ENCODE peak calls at places on chromosomes 12 and 14, in seven cellular contexts. F, K, N, X, I, S and V are unnamed samples.
A peak's percentile ranks its signal among the peaks of the same experiment; 100 is the strongest.

GRCh38 chr14:102824832-102825231 is 47.6 kb downstream of the TRAF3 start:
- DNase-seq in N (peak; percentile 48), I (no peak), F (peak; percentile 13), S (no peak), K (no peak), X (no peak), V (no peak)

GRCh38 chr14:24885410-24885913 is 164.5 kb downstream of the STXBP6 start:
- DNase-seq in N (no peak), S (no peak), X (no peak), I (no peak), F (no peak), K (no peak), V (no peak)

GRCh38 chr12:105995986-105996385 is 142.8 kb downstream of the NUAK1 start:
- DNase-seq in N (no peak), X (no peak), S (no peak), F (no peak), I (no peak), K (no peak), V (no peak)

GRCh38 chr14:101666264-101666663 is 95.2 kb upstream of the PPP2R5C start:
- DNase-seq in K (no peak), N (no peak), S (no peak), I (no peak), F (no peak), X (no peak), V (no peak)

GRCh38 chr12:92155733-92156132 is 10.1 kb upstream of the BTG1 start:
- DNase-seq in X (no peak), S (no peak), N (no peak), K (no peak), I (no peak), F (no peak), V (no peak)

GRCh38 chr12:68224613-68225285 is 861 bp downstream of the IL26 start:
- DNase-seq in S (no peak), K (no peak), X (no peak), I (no peak), F (no peak), N (no peak), V (no peak)

GRCh38 chr12:60071759-60072191 is 475.9 kb downstream of the SLC16A7 start:
- DNase-seq in S (no peak), X (no peak), N (no peak), K (no peak), F (no peak), I (no peak), V (no peak)

GRCh38 chr14:55297611-55298323 is 26.5 kb downstream of the FBXO34 start:
- DNase-seq in I (no peak), X (no peak), N (no peak), F (peak; percentile 42), S (no peak), K (peak; percentile 56), V (no peak)

GRCh38 chr14:94341654-94342333 is 18.7 kb upstream of the SERPINA6 start:
- DNase-seq in X (no peak), F (no peak), S (peak; percentile 39), I (no peak), N (no peak), K (no peak), V (no peak)

GRCh38 chr14:67510836-67511235 is 22.3 kb upstream of the PLEKHH1 start:
- DNase-seq in I (no peak), K (no peak), X (no peak), S (no peak), F (no peak), N (no peak), V (no peak)

GRCh38 chr14:65961004-65961403 is 525.2 kb upstream of the CCDC196 start:
- DNase-seq in S (peak; percentile 62), I (no peak), K (peak; percentile 39), X (no peak), F (peak; percentile 54), N (peak; percentile 36), V (peak; percentile 76)

GRCh38 chr12:65993173-65993572 is 137.4 kb downstream of the LLPH start:
- DNase-seq in K (no peak), N (no peak), F (no peak), I (no peak), S (no peak), X (no peak), V (no peak)

GRCh38 chr12:122096591-122097149 is 18.1 kb downstream of the MLXIP start:
- DNase-seq in S (no peak), N (no peak), K (peak; percentile 33), I (no peak), F (no peak), X (peak; percentile 65), V (peak; percentile 52)

GRCh38 chr12:23536293-23536692 is 413.2 kb downstream of the SOX5 start:
- DNase-seq in S (no peak), X (no peak), I (no peak), K (no peak), F (no peak), N (no peak), V (no peak)

GRCh38 chr12:111201495-111202236 is 167.2 kb downstream of the PHETA1 start:
- DNase-seq in S (no peak), F (no peak), X (no peak), N (no peak), I (no peak), K (no peak), V (no peak)

GRCh38 chr12:54993181-54993835 is 8.7 kb upstream of the TESPA1 start:
- DNase-seq in I (peak; percentile 73), N (peak; percentile 40), S (peak; percentile 77), K (peak; percentile 54), F (peak; percentile 75), X (no peak), V (peak; percentile 87)

GRCh38 chr12:38886064-38886463 is 19.3 kb downstream of the CPNE8 start:
- DNase-seq in I (no peak), X (no peak), N (no peak), F (peak; percentile 76), S (no peak), K (peak; percentile 32), V (peak; percentile 39)

DNA sequence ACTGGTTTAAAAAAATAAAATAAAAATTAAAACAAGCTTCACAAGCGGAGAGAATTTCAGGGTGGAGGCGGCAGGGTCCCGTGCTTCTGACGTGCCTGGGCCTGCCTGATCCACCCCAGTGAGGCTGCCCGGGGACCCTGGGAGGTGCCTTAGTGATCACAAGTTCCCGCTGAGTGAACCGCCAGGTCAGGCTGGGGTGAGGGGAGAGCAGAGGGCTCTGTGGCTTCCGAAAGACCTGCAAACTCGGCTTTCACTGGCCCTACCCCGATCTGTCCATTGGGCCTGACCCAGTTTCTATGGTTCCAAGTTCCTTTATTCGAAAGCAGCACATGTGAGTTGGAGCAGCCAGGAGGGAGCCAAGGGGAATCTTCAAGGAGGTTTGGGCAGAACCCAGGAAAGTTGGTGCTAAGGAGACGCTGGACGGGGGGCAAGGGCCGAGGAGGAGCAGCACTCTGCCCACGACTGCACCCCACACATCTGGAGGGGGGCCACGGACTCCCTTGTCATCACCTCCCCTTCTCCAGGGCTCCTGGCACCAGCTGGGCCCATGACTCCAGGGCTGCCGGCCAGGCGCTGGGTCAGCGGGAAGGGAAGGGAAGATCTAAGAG is 12.9 kb downstream of the MMP14 start:
- DNase-seq in K (no peak), X (peak; percentile 92), F (no peak), S (no peak), N (no peak), I (peak; percentile 75), V (no peak)
- TF ChIP-seq POLR2A in K (no peak), X (no peak), F (no peak), S (no peak), N (no peak), I (no peak), V (no peak)

DNA sequence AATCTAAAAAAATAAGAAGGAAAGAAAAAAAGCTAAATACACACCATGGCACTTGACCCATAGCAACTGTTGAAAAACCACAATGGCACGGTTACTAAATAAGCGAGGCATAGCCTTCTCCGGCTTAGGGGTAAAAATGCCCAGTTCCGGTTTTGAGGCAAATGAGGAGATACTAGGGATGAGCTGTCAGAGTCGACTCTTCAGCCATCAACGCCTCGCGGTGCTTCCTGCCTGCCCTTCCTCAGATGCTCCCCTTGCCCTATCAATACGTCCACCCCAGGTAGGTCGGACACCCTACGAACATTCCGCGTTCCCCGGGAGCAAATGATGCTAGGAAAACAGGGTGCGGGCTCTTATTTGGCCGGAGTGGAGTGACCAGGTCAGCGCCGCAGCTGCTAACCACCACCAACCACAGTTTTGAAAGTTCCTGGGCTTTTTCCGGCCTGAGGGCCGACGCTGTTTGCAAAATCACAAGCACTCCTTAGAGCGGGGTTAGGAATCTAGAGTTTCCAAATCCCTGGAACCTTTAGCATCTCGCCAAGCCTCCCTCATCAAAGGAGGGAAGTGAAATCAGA is 1.2 kb downstream of the SRSF9 start:
- DNase-seq in K (peak; percentile 43), X (peak; percentile 68), F (peak; percentile 55), I (peak; percentile 12), N (peak; percentile 38), S (peak; percentile 88), V (peak; percentile 65)
- TF ChIP-seq POLR2A in K (no peak), X (no peak), F (no peak), I (no peak), N (peak; percentile 24), S (no peak), V (no peak)

GRCh38 chr14:75535164-75535898 is 13.1 kb downstream of the BATF start:
- DNase-seq in N (no peak), S (no peak), I (no peak), X (no peak), K (no peak), F (no peak), V (no peak)

GRCh38 chr14:75531256-75531655 is 9.0 kb downstream of the BATF start:
- DNase-seq in F (no peak), K (no peak), X (no peak), S (no peak), I (peak; percentile 3), N (no peak), V (no peak)

GRCh38 chr14:75531660-75532317 is 9.5 kb downstream of the BATF start:
- DNase-seq in X (no peak), F (peak; percentile 92), S (no peak), N (no peak), K (no peak), I (no peak), V (no peak)

GRCh38 chr14:75537071-75537470 is 14.8 kb downstream of the BATF start:
- DNase-seq in I (no peak), N (no peak), X (no peak), F (no peak), S (no peak), K (no peak), V (no peak)

GRCh38 chr14:75533791-75534190 is 11.5 kb downstream of the BATF start:
- DNase-seq in I (no peak), X (no peak), K (no peak), F (no peak), S (no peak), N (no peak), V (no peak)
- TF ChIP-seq POLR2A in I (no peak), X (no peak), K (no peak), F (no peak), S (no peak), N (no peak), V (no peak)

GRCh38 chr12:27290501-27291168 is 42.0 kb upstream of the BMAL2 start:
- DNase-seq in F (no peak), I (no peak), S (no peak), X (no peak), N (no peak), K (no peak), V (no peak)

GRCh38 chr12:27285395-27285794 is 41.3 kb downstream of the STK38L start:
- DNase-seq in K (no peak), X (no peak), N (no peak), I (no peak), S (peak; percentile 27), F (no peak), V (no peak)

GRCh38 chr12:27291862-27292261 is 40.8 kb upstream of the BMAL2 start:
- DNase-seq in F (no peak), K (no peak), X (no peak), S (no peak), I (no peak), N (no peak), V (no peak)

GRCh38 chr12:27292718-27293117 is 39.9 kb upstream of the BMAL2 start:
- DNase-seq in X (no peak), N (no peak), K (no peak), I (no peak), S (no peak), F (no peak), V (no peak)

GRCh38 chr12:27289414-27289813 is 43.2 kb upstream of the BMAL2 start:
- DNase-seq in N (no peak), S (no peak), K (no peak), I (no peak), F (no peak), X (no peak), V (no peak)
- TF ChIP-seq POLR2A in N (no peak), S (no peak), K (no peak), I (no peak), F (no peak), X (no peak), V (no peak)